ENCODE peak calls at places on chromosomes 7 and 10, in six cellular contexts. One of them, this sample, is unnamed.

GRCh38 chr10:97708167-97708566 is 5.4 kb upstream of the MARVELD1 start:
- DNase-seq in body of pancreas: no peak
- DNase-seq in keratinocyte: no peak
- DNase-seq in cardiac muscle cell: no peak
- DNase-seq in AG10803: no peak
- DNase-seq in astrocyte of the cerebellum: no peak
- DNase-seq in this sample: no peak

GRCh38 chr10:43210556-43210955 is 56.3 kb downstream of the RASGEF1A start:
- DNase-seq in body of pancreas: no peak
- DNase-seq in AG10803: no peak
- DNase-seq in keratinocyte: no peak
- DNase-seq in astrocyte of the cerebellum: no peak
- DNase-seq in cardiac muscle cell: no peak
- DNase-seq in this sample: peak; percentile 38

GRCh38 chr7:51246258-51247245 is 70.1 kb downstream of the COBL start:
- DNase-seq in AG10803: no peak
- DNase-seq in cardiac muscle cell: no peak
- DNase-seq in keratinocyte: no peak
- DNase-seq in body of pancreas: no peak
- DNase-seq in astrocyte of the cerebellum: peak; percentile 9
- DNase-seq in this sample: no peak

GRCh38 chr7:29479606-29480200 is 83.9 kb upstream of the PRR15 start:
- DNase-seq in AG10803: no peak
- DNase-seq in keratinocyte: no peak
- DNase-seq in astrocyte of the cerebellum: no peak
- DNase-seq in body of pancreas: peak; percentile 10
- DNase-seq in cardiac muscle cell: peak; percentile 72
- DNase-seq in this sample: no peak

GRCh38 chr7:45957721-45958120 is 36.6 kb upstream of the IGFBP3 start:
- DNase-seq in body of pancreas: no peak
- DNase-seq in astrocyte of the cerebellum: no peak
- DNase-seq in AG10803: no peak
- DNase-seq in cardiac muscle cell: no peak
- DNase-seq in keratinocyte: no peak
- DNase-seq in this sample: no peak

GRCh38 chr7:70347880-70348279 is 749.6 kb downstream of the AUTS2 start:
- DNase-seq in AG10803: no peak
- DNase-seq in astrocyte of the cerebellum: no peak
- DNase-seq in keratinocyte: no peak
- DNase-seq in cardiac muscle cell: no peak
- DNase-seq in body of pancreas: no peak
- DNase-seq in this sample: no peak

GRCh38 chr7:130945411-130945811 is 211.4 kb upstream of the KLF14 start:
- DNase-seq in AG10803: no peak
- DNase-seq in cardiac muscle cell: no peak
- DNase-seq in astrocyte of the cerebellum: no peak
- DNase-seq in body of pancreas: no peak
- DNase-seq in keratinocyte: no peak
- DNase-seq in this sample: no peak

GRCh38 chr10:129483427-129484010 is 16.5 kb downstream of the MGMT start:
- DNase-seq in AG10803: no peak
- DNase-seq in keratinocyte: no peak
- DNase-seq in cardiac muscle cell: no peak
- DNase-seq in body of pancreas: no peak
- DNase-seq in astrocyte of the cerebellum: no peak
- DNase-seq in this sample: no peak

GRCh38 chr10:124678566-124679240 is 65.5 kb downstream of the FAM53B start:
- DNase-seq in body of pancreas: no peak
- DNase-seq in keratinocyte: no peak
- DNase-seq in cardiac muscle cell: no peak
- DNase-seq in AG10803: no peak
- DNase-seq in astrocyte of the cerebellum: no peak
- DNase-seq in this sample: no peak

GRCh38 chr7:96739609-96740008 is 30.0 kb upstream of the SEM1 start:
- DNase-seq in cardiac muscle cell: no peak
- DNase-seq in astrocyte of the cerebellum: no peak
- DNase-seq in body of pancreas: no peak
- DNase-seq in AG10803: no peak
- DNase-seq in keratinocyte: no peak
- DNase-seq in this sample: no peak

GRCh38 chr10:31421322-31421721 is 102.3 kb downstream of the ZEB1 start:
- DNase-seq in keratinocyte: no peak
- DNase-seq in AG10803: no peak
- DNase-seq in body of pancreas: no peak
- DNase-seq in cardiac muscle cell: no peak
- DNase-seq in astrocyte of the cerebellum: no peak
- DNase-seq in this sample: no peak

GRCh38 chr10:8146650-8147049 is 92.2 kb downstream of the GATA3 start:
- DNase-seq in astrocyte of the cerebellum: no peak
- DNase-seq in body of pancreas: no peak
- DNase-seq in keratinocyte: no peak
- DNase-seq in cardiac muscle cell: no peak
- DNase-seq in AG10803: no peak
- DNase-seq in this sample: no peak

GRCh38 chr7:149307775-149308501 is 45.9 kb downstream of the ZNF783 start:
- DNase-seq in cardiac muscle cell: no peak
- DNase-seq in keratinocyte: no peak
- DNase-seq in body of pancreas: no peak
- DNase-seq in AG10803: no peak
- DNase-seq in astrocyte of the cerebellum: no peak
- DNase-seq in this sample: no peak

GRCh38 chr10:74153123-74153522 is 2.1 kb downstream of the ADK start:
- DNase-seq in AG10803: peak; percentile 65
- DNase-seq in cardiac muscle cell: peak; percentile 84
- DNase-seq in keratinocyte: no peak
- DNase-seq in astrocyte of the cerebellum: no peak
- DNase-seq in body of pancreas: peak; percentile 29
- DNase-seq in this sample: no peak

GRCh38 chr10:102421645-102422585 is 1.3 kb downstream of the FBXL15 start:
- DNase-seq in astrocyte of the cerebellum: no peak
- DNase-seq in keratinocyte: no peak
- DNase-seq in body of pancreas: peak; percentile 75
- DNase-seq in cardiac muscle cell: no peak
- DNase-seq in AG10803: no peak
- DNase-seq in this sample: peak; percentile 54

GRCh38 chr7:24971333-24972165 is 8.4 kb downstream of the OSBPL3 start:
- DNase-seq in keratinocyte: peak; percentile 83
- DNase-seq in AG10803: peak; percentile 95
- DNase-seq in body of pancreas: no peak
- DNase-seq in astrocyte of the cerebellum: peak; percentile 65
- DNase-seq in cardiac muscle cell: peak; percentile 82
- DNase-seq in this sample: peak; percentile 53

GRCh38 chr10:59098387-59098786 is 78.1 kb upstream of the PHYHIPL start:
- DNase-seq in keratinocyte: no peak
- DNase-seq in cardiac muscle cell: peak; percentile 74
- DNase-seq in AG10803: peak; percentile 87
- DNase-seq in body of pancreas: peak; percentile 29
- DNase-seq in astrocyte of the cerebellum: peak; percentile 57
- DNase-seq in this sample: no peak

GRCh38 chr7:43211693-43212092 is 99.2 kb downstream of the HECW1 start:
- DNase-seq in keratinocyte: no peak
- DNase-seq in AG10803: peak; percentile 24
- DNase-seq in cardiac muscle cell: no peak
- DNase-seq in astrocyte of the cerebellum: no peak
- DNase-seq in body of pancreas: no peak
- DNase-seq in this sample: peak; percentile 32

GRCh38 chr10:17729630-17730029 is 22.4 kb upstream of the TMEM236 start:
- DNase-seq in astrocyte of the cerebellum: no peak
- DNase-seq in body of pancreas: no peak
- DNase-seq in AG10803: no peak
- DNase-seq in cardiac muscle cell: no peak
- DNase-seq in keratinocyte: no peak
- DNase-seq in this sample: no peak

GRCh38 chr7:155815332-155816191 is 3.3 kb upstream of the SHH start:
- DNase-seq in keratinocyte: no peak
- DNase-seq in AG10803: peak; percentile 18
- DNase-seq in cardiac muscle cell: peak; percentile 50
- DNase-seq in body of pancreas: peak; percentile 60
- DNase-seq in astrocyte of the cerebellum: peak; percentile 6
- DNase-seq in this sample: peak; percentile 76

GRCh38 chr7:116305485-116306408 is 95.4 kb downstream of the TES start:
- DNase-seq in keratinocyte: no peak
- DNase-seq in body of pancreas: no peak
- DNase-seq in cardiac muscle cell: peak; percentile 19
- DNase-seq in astrocyte of the cerebellum: no peak
- DNase-seq in AG10803: peak; percentile 41
- DNase-seq in this sample: peak; percentile 20

GRCh38 chr10:69344591-69345244 is 66.4 kb downstream of the HK1 start:
- DNase-seq in cardiac muscle cell: no peak
- DNase-seq in keratinocyte: no peak
- DNase-seq in astrocyte of the cerebellum: no peak
- DNase-seq in body of pancreas: no peak
- DNase-seq in AG10803: no peak
- DNase-seq in this sample: no peak

GRCh38 chr7:100373261-100373831 is at the start of gene PILRA:
- DNase-seq in AG10803: peak; percentile 24
- DNase-seq in cardiac muscle cell: peak; percentile 35
- DNase-seq in keratinocyte: no peak
- DNase-seq in astrocyte of the cerebellum: no peak
- DNase-seq in body of pancreas: no peak
- DNase-seq in this sample: no peak

GRCh38 chr10:30810416-30810815 is 180.9 kb upstream of the LYZL2 start:
- DNase-seq in keratinocyte: no peak
- DNase-seq in cardiac muscle cell: no peak
- DNase-seq in body of pancreas: no peak
- DNase-seq in astrocyte of the cerebellum: no peak
- DNase-seq in AG10803: no peak
- DNase-seq in this sample: no peak

GRCh38 chr7:144391823-144392255 is 11.7 kb downstream of the NOBOX start:
- DNase-seq in body of pancreas: peak; percentile 25
- DNase-seq in keratinocyte: no peak
- DNase-seq in cardiac muscle cell: peak; percentile 79
- DNase-seq in AG10803: peak; percentile 58
- DNase-seq in astrocyte of the cerebellum: peak; percentile 39
- DNase-seq in this sample: peak; percentile 39
- H3K4me3 ChIP-seq in body of pancreas: no peak overlapping the region
- H3K4me3 ChIP-seq in keratinocyte: no peak overlapping the region
- H3K4me3 ChIP-seq in cardiac muscle cell: no peak overlapping the region
- H3K4me3 ChIP-seq in AG10803: no peak overlapping the region
- H3K4me3 ChIP-seq in astrocyte of the cerebellum: no peak overlapping the region
- H3K4me3 ChIP-seq in this sample: no peak overlapping the region

DNA sequence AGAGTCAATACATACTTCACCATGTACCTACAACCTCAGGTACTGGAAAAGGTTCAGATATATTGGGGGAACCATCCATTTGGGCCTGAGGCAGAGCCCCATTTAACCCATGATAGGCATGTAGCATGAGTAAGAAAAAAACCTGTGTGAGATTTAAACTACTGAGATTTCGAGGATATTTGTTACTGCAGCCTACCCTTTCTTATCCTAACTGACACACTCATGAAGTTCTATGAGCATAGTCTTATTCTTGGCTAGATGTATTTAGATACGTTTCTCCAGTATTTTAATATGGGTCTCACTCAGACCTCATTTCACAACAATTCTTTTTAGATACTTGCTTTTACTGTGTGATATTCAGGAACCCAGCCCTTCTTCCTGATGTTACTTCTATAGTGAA is 39.3 kb downstream of the GHRHR start:
- DNase-seq in cardiac muscle cell: no peak
- DNase-seq in AG10803: no peak
- DNase-seq in body of pancreas: no peak
- DNase-seq in astrocyte of the cerebellum: no peak
- DNase-seq in keratinocyte: no peak
- DNase-seq in this sample: no peak
- H3K4me3 ChIP-seq in cardiac muscle cell: no peak overlapping the region
- H3K4me3 ChIP-seq in AG10803: no peak overlapping the region
- H3K4me3 ChIP-seq in body of pancreas: no peak overlapping the region
- H3K4me3 ChIP-seq in astrocyte of the cerebellum: no peak overlapping the region
- H3K4me3 ChIP-seq in keratinocyte: no peak overlapping the region
- H3K4me3 ChIP-seq in this sample: no peak overlapping the region

DNA sequence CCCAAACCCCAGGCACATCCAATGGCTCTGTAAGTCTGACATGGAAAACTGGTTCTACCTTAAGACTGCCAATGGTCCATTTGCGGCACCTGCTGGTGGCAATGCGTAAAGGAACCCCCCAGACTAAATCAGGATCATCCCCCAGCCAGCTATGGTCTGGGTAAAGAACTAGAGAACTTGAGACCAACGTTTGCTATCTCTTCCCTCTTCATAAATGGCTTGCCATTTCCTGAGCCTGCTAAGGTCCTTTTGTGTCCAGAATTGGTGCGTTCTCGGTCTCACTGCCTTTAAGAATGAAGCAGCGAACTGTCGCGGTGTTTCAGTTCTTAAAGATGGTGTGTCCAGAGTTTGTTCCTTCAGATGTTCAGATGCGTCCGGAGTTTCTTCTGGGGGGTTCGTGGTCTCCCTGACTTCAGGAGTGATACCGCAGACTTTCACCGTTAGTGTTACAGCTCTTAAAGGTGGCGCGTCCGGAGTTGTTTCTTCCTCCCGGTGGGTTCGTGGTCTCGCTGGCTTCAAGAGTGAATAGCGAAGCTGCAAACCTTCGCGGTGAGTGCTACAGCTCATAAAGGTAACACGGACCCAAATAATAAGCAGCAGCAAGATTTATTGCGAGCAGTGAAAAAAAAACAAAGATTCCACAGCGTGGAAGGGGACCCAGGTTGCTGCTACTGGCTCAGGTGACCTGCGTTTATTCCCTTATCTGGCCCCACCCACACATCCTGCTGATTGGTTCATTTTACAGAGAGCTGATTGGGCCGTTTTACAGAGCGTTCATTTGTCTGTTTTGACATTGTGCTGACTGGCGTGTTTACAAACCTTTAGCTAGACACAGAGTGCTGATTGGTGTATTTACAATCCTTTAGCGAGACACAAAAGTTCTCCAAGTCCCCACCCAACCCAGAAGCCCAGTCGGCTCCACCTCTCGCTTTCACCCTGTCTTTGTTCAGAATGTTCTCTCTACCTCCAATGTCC is 95.4 kb downstream of the ELMO1 start:
- DNase-seq in cardiac muscle cell: no peak
- DNase-seq in astrocyte of the cerebellum: no peak
- DNase-seq in body of pancreas: peak; percentile 37
- DNase-seq in AG10803: no peak
- DNase-seq in keratinocyte: no peak
- DNase-seq in this sample: peak; percentile 42
- H3K4me3 ChIP-seq in cardiac muscle cell: no peak overlapping the region
- H3K4me3 ChIP-seq in astrocyte of the cerebellum: no peak overlapping the region
- H3K4me3 ChIP-seq in body of pancreas: no peak overlapping the region
- H3K4me3 ChIP-seq in AG10803: no peak overlapping the region
- H3K4me3 ChIP-seq in keratinocyte: no peak overlapping the region
- H3K4me3 ChIP-seq in this sample: no peak overlapping the region

DNA sequence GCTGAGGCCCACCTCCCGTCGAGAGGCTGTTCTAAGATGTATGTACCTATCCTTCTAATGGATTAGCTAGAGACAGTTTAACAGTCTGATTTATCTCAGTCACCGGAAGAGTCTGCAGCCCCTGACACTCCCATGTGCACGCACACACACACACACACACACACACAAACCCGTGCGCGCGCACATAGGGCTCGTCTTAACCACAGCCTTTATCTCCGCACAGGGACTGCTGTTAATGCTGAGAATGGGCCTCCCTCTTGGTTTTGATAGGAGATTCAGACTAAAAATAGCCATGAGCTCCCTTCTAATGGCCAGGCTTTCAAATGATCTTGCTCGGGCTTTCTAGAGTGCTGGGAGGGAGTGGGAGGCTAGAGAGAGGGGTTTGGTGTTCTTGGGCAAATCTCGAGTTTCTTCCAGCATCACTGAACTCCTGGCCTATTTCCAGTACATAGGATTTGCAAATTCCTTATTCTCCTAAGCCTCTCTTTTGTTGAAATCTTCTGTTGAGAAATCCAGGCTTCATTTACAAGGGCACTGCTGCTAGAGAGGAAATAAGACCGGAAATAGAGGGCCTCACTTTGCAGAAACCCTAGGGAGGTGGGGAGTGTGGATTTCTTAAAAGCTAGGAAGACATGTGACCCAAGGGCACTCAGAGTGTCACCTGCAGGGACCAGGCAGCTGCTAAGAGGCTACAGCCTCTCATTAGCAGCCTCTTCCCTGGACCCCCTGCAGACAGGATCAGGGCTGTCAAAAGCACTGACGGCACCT is 2.4 kb downstream of the TMEM72 start:
- DNase-seq in keratinocyte: no peak
- DNase-seq in AG10803: no peak
- DNase-seq in body of pancreas: no peak
- DNase-seq in astrocyte of the cerebellum: no peak
- DNase-seq in cardiac muscle cell: peak; percentile 86
- DNase-seq in this sample: no peak
- H3K4me3 ChIP-seq in keratinocyte: no peak overlapping the region
- H3K4me3 ChIP-seq in AG10803: no peak overlapping the region
- H3K4me3 ChIP-seq in body of pancreas: no peak overlapping the region
- H3K4me3 ChIP-seq in astrocyte of the cerebellum: no peak overlapping the region
- H3K4me3 ChIP-seq in cardiac muscle cell: no peak overlapping the region
- H3K4me3 ChIP-seq in this sample: no peak overlapping the region